ENCODE peak calls at places on chromosomes 5 and 9, in seven cellular contexts. M, C, X, L, E, Y and N are unnamed samples.

GRCh38 chr9:13648676-13649075 is 369.2 kb upstream of the MPDZ start:
- DNase-seq in E (no peak), Y (no peak), L (no peak), M (no peak), C (no peak), X (no peak), N (no peak)

GRCh38 chr9:35687306-35687705 is 2.4 kb downstream of the TPM2 start:
- DNase-seq in L (no peak), X (no peak), E (no peak), M (no peak), C (no peak), Y (no peak), N (no peak)

GRCh38 chr9:128818839-128819715 is 777 bp downstream of the ENDOG start:
- DNase-seq in C (peak; percentile 50), E (peak; percentile 40), Y (peak; percentile 75), M (peak; percentile 42), L (peak; percentile 90), X (no peak), N (peak; percentile 69)

GRCh38 chr9:69097053-69097452 is 61.5 kb downstream of the FXN start:
- DNase-seq in M (peak; percentile 70), Y (no peak), C (no peak), E (no peak), X (no peak), L (no peak), N (no peak)

GRCh38 chr5:11273180-11273882 is 512.3 kb upstream of the DAP start:
- DNase-seq in C (no peak), E (no peak), Y (no peak), M (no peak), X (no peak), L (no peak), N (no peak)

GRCh38 chr5:55052383-55052931 is 28.4 kb downstream of the GZMK start:
- DNase-seq in Y (no peak), M (no peak), L (no peak), E (no peak), C (no peak), X (no peak), N (no peak)

GRCh38 chr5:43039468-43040286 is 442 bp downstream of the ANXA2R start:
- DNase-seq in X (peak; percentile 68), L (peak; percentile 92), E (peak; percentile 75), C (peak; percentile 51), Y (peak; percentile 88), M (peak; percentile 89), N (peak; percentile 71)

GRCh38 chr5:106415541-106415940 is 1255.2 kb downstream of the EFNA5 start:
- DNase-seq in C (no peak), L (no peak), X (no peak), M (peak; percentile 84), E (no peak), Y (no peak), N (no peak)

GRCh38 chr5:112036206-112036605 is 279.2 kb upstream of the NREP start:
- DNase-seq in Y (no peak), C (no peak), M (no peak), E (no peak), L (no peak), X (no peak), N (no peak)

GRCh38 chr5:10192309-10192708 is 57.4 kb downstream of the ATPSCKMT start:
- DNase-seq in X (no peak), C (no peak), M (peak; percentile 76), E (no peak), L (no peak), Y (no peak), N (no peak)

GRCh38 chr5:98836175-98836574 is 62.7 kb downstream of the RGMB start:
- DNase-seq in E (no peak), C (no peak), Y (no peak), M (no peak), X (no peak), L (no peak), N (no peak)

GRCh38 chr9:74662616-74663015 is 165.5 kb downstream of the RORB start:
- DNase-seq in L (no peak), M (no peak), X (no peak), Y (no peak), E (no peak), C (no peak), N (no peak)

GRCh38 chr5:65126192-65126591 is 355.5 kb downstream of the ADAMTS6 start:
- DNase-seq in X (no peak), M (peak; percentile 37), C (no peak), L (no peak), Y (no peak), E (no peak), N (no peak)

GRCh38 chr5:83474986-83475385 is 3.4 kb downstream of the VCAN start:
- DNase-seq in Y (no peak), C (no peak), M (peak; percentile 45), E (no peak), X (no peak), L (no peak), N (no peak)

GRCh38 chr9:134851015-134851414 is 29.6 kb upstream of the FCN2 start:
- DNase-seq in Y (peak; percentile 38), M (no peak), X (no peak), E (no peak), C (no peak), L (peak; percentile 41), N (peak; percentile 22)

GRCh38 chr5:16899171-16899570 is 36.9 kb downstream of the MYO10 start:
- DNase-seq in Y (no peak), L (no peak), C (no peak), M (no peak), E (no peak), X (no peak), N (no peak)

GRCh38 chr5:43352131-43352530 is 38.9 kb upstream of the HMGCS1 start:
- DNase-seq in E (no peak), X (no peak), Y (no peak), C (no peak), M (no peak), L (no peak), N (no peak)

GRCh38 chr5:83467315-83468044 is 4.1 kb upstream of the VCAN start:
- DNase-seq in C (no peak), M (peak; percentile 26), L (no peak), E (peak; percentile 44), X (no peak), Y (peak; percentile 53), N (no peak)

GRCh38 chr5:74052441-74052840 is 426.4 kb downstream of the ARHGEF28 start:
- DNase-seq in L (no peak), C (no peak), M (no peak), X (no peak), E (no peak), Y (no peak), N (no peak)

GRCh38 chr5:5810461-5810860 is 388.0 kb downstream of the ICE1 start:
- DNase-seq in E (peak; percentile 40), Y (no peak), C (no peak), M (no peak), X (no peak), L (no peak), N (no peak)

GRCh38 chr5:124842725-124843595 is 96.5 kb upstream of the ZNF608 start:
- DNase-seq in X (no peak), Y (no peak), E (no peak), L (no peak), M (peak; percentile 8), C (no peak), N (no peak)

GRCh38 chr9:8429157-8429556 is 629.6 kb upstream of the DMAC1 start:
- DNase-seq in C (no peak), M (no peak), Y (no peak), E (no peak), L (no peak), X (no peak), N (no peak)

GRCh38 chr9:8430945-8431344 is 631.4 kb upstream of the DMAC1 start:
- DNase-seq in Y (no peak), M (no peak), L (no peak), C (no peak), X (no peak), E (no peak), N (no peak)

GRCh38 chr9:8429768-8430167 is 630.2 kb upstream of the DMAC1 start:
- DNase-seq in C (no peak), M (no peak), X (no peak), E (no peak), Y (no peak), L (no peak), N (no peak)

GRCh38 chr9:8432224-8432623 is 632.6 kb upstream of the DMAC1 start:
- DNase-seq in X (no peak), E (no peak), C (no peak), M (no peak), Y (no peak), L (no peak), N (no peak)

GRCh38 chr9:8431505-8431904 is 631.9 kb upstream of the DMAC1 start:
- DNase-seq in E (no peak), C (no peak), L (no peak), M (no peak), X (no peak), Y (no peak), N (no peak)
- H3K4me1 ChIP-seq in E (no peaks in the 10 kb centered on the region), C (no peaks in the 10 kb centered on the region), L (no peaks in the 10 kb centered on the region), M (no peaks in the 10 kb centered on the region), X (no peaks in the 10 kb centered on the region), Y (no peaks in the 10 kb centered on the region), N (no peaks in the 10 kb centered on the region)

DNA sequence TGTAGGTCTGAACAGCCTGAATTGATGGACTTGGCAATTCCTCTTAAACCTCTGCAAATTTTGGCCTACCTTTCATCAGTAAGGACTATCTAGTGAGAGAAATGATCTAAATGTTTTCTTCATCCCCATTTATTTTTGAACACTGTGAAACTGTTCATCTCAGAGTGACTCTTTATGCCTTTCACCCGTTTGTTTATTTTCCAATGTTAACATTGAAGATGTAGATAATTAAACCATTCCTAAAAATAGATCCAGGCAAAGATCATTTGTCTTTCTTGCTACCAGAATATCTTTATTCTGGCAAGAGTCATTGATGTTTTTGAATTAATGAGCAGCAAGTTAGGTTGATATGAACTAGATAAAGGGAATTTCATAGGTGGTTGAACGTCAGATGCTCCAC is 3.2 kb downstream of the CPEB4 start:
- DNase-seq in C (no peak), Y (no peak), E (no peak), L (no peak), M (no peak), X (no peak), N (no peak)
- H3K4me3 ChIP-seq in C (peak overlapping the region; percentile 79), Y (peak overlapping the region; percentile 86), E (peak overlapping the region; percentile 90), L (peak overlapping the region; percentile 81), M (peak overlapping the region; percentile 86), X (peak overlapping the region; percentile 79), N (no peak overlapping the region)

DNA sequence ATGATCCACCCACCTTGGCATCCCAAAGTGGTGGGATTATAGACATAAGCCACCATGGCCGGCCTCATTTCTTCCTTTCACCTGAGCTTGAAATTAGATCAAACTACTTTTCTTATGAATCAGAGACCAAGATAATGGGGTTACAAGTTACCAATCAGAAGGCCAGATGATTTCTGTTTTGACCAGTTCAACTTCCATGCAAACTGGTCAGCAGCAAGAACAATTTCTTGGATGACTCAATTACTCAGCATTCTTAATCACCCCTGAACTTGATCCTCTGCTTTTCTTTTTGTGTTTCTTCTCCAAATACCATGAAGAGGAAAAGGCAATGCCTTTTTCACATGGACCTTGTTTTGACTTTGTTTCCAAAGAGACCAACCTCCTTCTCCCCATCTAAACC is 10.0 kb upstream of the PLIN2 start:
- DNase-seq in L (no peak), C (no peak), Y (no peak), E (no peak), X (no peak), M (peak; percentile 43), N (no peak)
- H3K4me1 ChIP-seq in L (no peaks in the 10 kb centered on the region), C (no peaks in the 10 kb centered on the region), Y (no peaks in the 10 kb centered on the region), E (no peaks in the 10 kb centered on the region), X (no peaks in the 10 kb centered on the region), M (peaks cover 14% of the 10 kb centered on the region), N (no peaks in the 10 kb centered on the region)

GRCh38 chr5:35285011-35285410 is 54.7 kb upstream of the PRLR start:
- DNase-seq in C (no peak), E (no peak), Y (no peak), L (no peak), X (no peak), M (peak; percentile 2), N (no peak)
- H3K4me3 ChIP-seq in C (no peak overlapping the region), E (no peak overlapping the region), Y (no peak overlapping the region), L (no peak overlapping the region), X (no peak overlapping the region), M (no peak overlapping the region), N (no peak overlapping the region)